ENCODE peak calls at places on chromosomes 1 and 21, in nine cellular contexts. F is small intestine; M is CD8-positive, alpha-beta memory T cell; D is ELF-1; K is left ventricle myocardium inferior; C is cardiac fibroblast; Z is CD4-positive, CD25-positive, alpha-beta regulatory T cell; Q is activated CD4-positive, alpha-beta T cell treated with anti-CD3 and anti-CD28 coated beads for 24 hours; G is NCI-H2029 treated with DMSO at 0.1 percent for 48 hours. I is an unnamed sample.

GRCh38 chr1:22039594-22040347 is 12.7 kb upstream of the CDC42 start:
- DNase-seq in F (peak), M (peak), D (peak), K (peak), C (peak), Z (peak), Q (peak), G (peak), I (peak)

GRCh38 chr1:21577933-21578332 is 68.7 kb downstream of the ALPL start:
- DNase-seq in F (no peak), M (no peak), D (no peak), K (no peak), C (no peak), Z (no peak), Q (no peak), G (no peak), I (no peak)

GRCh38 chr1:205001101-205001620 is 41.9 kb upstream of the CNTN2 start:
- DNase-seq in F (no peak), M (no peak), D (no peak), K (no peak), C (no peak), Z (no peak), Q (no peak), G (no peak), I (no peak)

GRCh38 chr1:31633117-31633516 is 11.6 kb downstream of the PEF1 start:
- DNase-seq in F (peak), M (no peak), D (peak), K (no peak), C (peak), Z (no peak), Q (peak), G (no peak), I (no peak)

GRCh38 chr1:151680391-151680790 is 36.2 kb downstream of the CELF3 start:
- DNase-seq in F (no peak), M (no peak), D (no peak), K (no peak), C (peak), Z (no peak), Q (no peak), G (no peak), I (no peak)

GRCh38 chr1:52662645-52663313 is 29.8 kb downstream of the SHISAL2A start:
- DNase-seq in F (no peak), M (no peak), D (peak), K (no peak), C (peak), Z (no peak), Q (no peak), G (peak), I (no peak)

GRCh38 chr21:36704281-36704957 is 5.5 kb downstream of the SIM2 start:
- DNase-seq in F (no peak), M (no peak), D (peak), K (no peak), C (no peak), Z (no peak), Q (no peak), G (no peak), I (no peak)

GRCh38 chr1:14826172-14826636 is 227.7 kb downstream of the KAZN start:
- DNase-seq in F (no peak), M (no peak), D (no peak), K (no peak), C (peak), Z (no peak), Q (no peak), G (no peak), I (no peak)

GRCh38 chr1:112901387-112901786 is 54.6 kb downstream of the SLC16A1 start:
- DNase-seq in F (no peak), M (no peak), D (no peak), K (no peak), C (no peak), Z (no peak), Q (no peak), G (no peak), I (no peak)

GRCh38 chr1:11272544-11272841 is 505 bp upstream of the UBIAD1 start:
- DNase-seq in F (no peak), M (no peak), D (no peak), K (no peak), C (no peak), Z (no peak), Q (no peak), G (no peak), I (no peak)

GRCh38 chr1:228000836-228001563 is 5.8 kb upstream of the WNT3A start:
- DNase-seq in F (no peak), M (no peak), D (no peak), K (no peak), C (no peak), Z (no peak), Q (no peak), G (no peak), I (no peak)

GRCh38 chr1:84268346-84268745 is 33.2 kb upstream of the SAMD13 start:
- DNase-seq in F (no peak), M (no peak), D (no peak), K (no peak), C (no peak), Z (no peak), Q (no peak), G (no peak), I (no peak)

GRCh38 chr1:65813956-65814355 is 21.3 kb downstream of the PDE4B start:
- DNase-seq in F (no peak), M (no peak), D (peak), K (no peak), C (peak), Z (no peak), Q (no peak), G (peak), I (no peak)

GRCh38 chr1:20530261-20530660 is 22.1 kb upstream of the FAM43B start:
- DNase-seq in F (no peak), M (no peak), D (no peak), K (no peak), C (no peak), Z (no peak), Q (no peak), G (no peak), I (no peak)

GRCh38 chr1:117339866-117340357 is 27.3 kb upstream of the MAN1A2 start:
- DNase-seq in F (peak), M (no peak), D (peak), K (no peak), C (peak), Z (peak), Q (no peak), G (peak), I (no peak)

GRCh38 chr1:217910791-217911320 is 279.7 kb downstream of the SPATA17 start:
- DNase-seq in F (no peak), M (no peak), D (no peak), K (no peak), C (no peak), Z (no peak), Q (no peak), G (no peak), I (no peak)

GRCh38 chr1:147627435-147628110 is 42.8 kb downstream of the ACP6 start:
- DNase-seq in F (peak), M (peak), D (peak), K (peak), C (peak), Z (peak), Q (peak), G (peak), I (peak)

GRCh38 chr1:84069236-84069845 is 70.4 kb upstream of the TTLL7 start:
- DNase-seq in F (no peak), M (no peak), D (no peak), K (no peak), C (peak), Z (no peak), Q (no peak), G (no peak), I (no peak)

GRCh38 chr21:36122977-36123376 is 11.9 kb upstream of the CBR3 start:
- DNase-seq in F (no peak), M (no peak), D (no peak), K (no peak), C (peak), Z (no peak), Q (no peak), G (no peak), I (no peak)

GRCh38 chr21:45383615-45384201 is 21.3 kb upstream of the COL18A1 start:
- DNase-seq in F (no peak), M (no peak), D (peak), K (peak), C (no peak), Z (no peak), Q (no peak), G (no peak), I (no peak)

GRCh38 chr1:197614916-197615692 is 160.2 kb downstream of the DENND1B start:
- DNase-seq in F (peak), M (no peak), D (peak), K (no peak), C (peak), Z (peak), Q (no peak), G (no peak), I (no peak)

GRCh38 chr21:28675265-28676041 is 317.2 kb downstream of the LTN1 start:
- DNase-seq in F (no peak), M (no peak), D (no peak), K (no peak), C (peak), Z (no peak), Q (no peak), G (no peak), I (no peak)

GRCh38 chr1:225745231-225745630 is 32.4 kb upstream of the SRP9 start:
- DNase-seq in F (no peak), M (no peak), D (no peak), K (no peak), C (no peak), Z (no peak), Q (no peak), G (no peak), I (no peak)

GRCh38 chr1:100134872-100135271 is 1.9 kb downstream of the TRMT13 start:
- DNase-seq in F (no peak), M (no peak), D (no peak), K (no peak), C (peak), Z (no peak), Q (no peak), G (no peak), I (no peak)

GRCh38 chr21:21114456-21114855 is 116.2 kb downstream of the NCAM2 start:
- DNase-seq in F (no peak), M (no peak), D (no peak), K (no peak), C (no peak), Z (no peak), Q (no peak), G (no peak), I (no peak)

GRCh38 chr1:85460555-85461088 is 4.3 kb downstream of the DDAH1 start:
- DNase-seq in F (peak), M (no peak), D (no peak), K (no peak), C (no peak), Z (no peak), Q (no peak), G (no peak), I (no peak)

GRCh38 chr1:14677291-14677690 is 78.8 kb downstream of the KAZN start:
- DNase-seq in F (no peak), M (no peak), D (no peak), K (no peak), C (no peak), Z (no peak), Q (no peak), G (no peak), I (no peak)

GRCh38 chr1:87398644-87399043 is 70.0 kb downstream of the LMO4 start:
- DNase-seq in F (no peak), M (no peak), D (no peak), K (no peak), C (peak), Z (no peak), Q (no peak), G (no peak), I (no peak)

GRCh38 chr1:224014328-224014649 is 99.6 kb upstream of the FBXO28 start:
- DNase-seq in F (no peak), M (no peak), D (no peak), K (no peak), C (peak), Z (no peak), Q (no peak), G (no peak), I (no peak)

GRCh38 chr21:38660333-38661295 is 145.1 kb upstream of the ETS2 start:
- DNase-seq in F (no peak), M (no peak), D (peak), K (peak), C (no peak), Z (no peak), Q (no peak), G (no peak), I (no peak)

GRCh38 chr1:14571810-14572767 is 26.4 kb upstream of the KAZN start:
- DNase-seq in F (no peak), M (no peak), D (peak), K (no peak), C (no peak), Z (no peak), Q (no peak), G (no peak), I (peak)

GRCh38 chr1:200971428-200971903 is 52.0 kb downstream of the KIF21B start:
- DNase-seq in F (no peak), M (no peak), D (no peak), K (no peak), C (no peak), Z (no peak), Q (no peak), G (no peak), I (no peak)